ENCODE peak calls at places on chromosomes 3 and 15, in seven cellular contexts. One of them, this sample, is unnamed.

GRCh38 chr3:48428863-48429415 is 947 bp downstream of the PLXNB1 start:
- DNase-seq in upper lobe of right lung: peak
- DNase-seq in kidney: peak
- DNase-seq in naive thymus-derived CD4-positive, alpha-beta T cell: no peak
- DNase-seq in HCT116: no peak
- DNase-seq in CD4-positive, CD25-positive, alpha-beta regulatory T cell: no peak
- DNase-seq in IMR-90: peak
- DNase-seq in this sample: peak

GRCh38 chr3:45110185-45110833 is 35.9 kb downstream of the CDCP1 start:
- DNase-seq in upper lobe of right lung: no peak
- DNase-seq in kidney: no peak
- DNase-seq in naive thymus-derived CD4-positive, alpha-beta T cell: peak
- DNase-seq in HCT116: no peak
- DNase-seq in CD4-positive, CD25-positive, alpha-beta regulatory T cell: peak
- DNase-seq in IMR-90: no peak
- DNase-seq in this sample: no peak

GRCh38 chr15:100124936-100125626 is 216.7 kb downstream of the ADAMTS17 start:
- DNase-seq in upper lobe of right lung: peak
- DNase-seq in kidney: no peak
- DNase-seq in naive thymus-derived CD4-positive, alpha-beta T cell: no peak
- DNase-seq in HCT116: no peak
- DNase-seq in CD4-positive, CD25-positive, alpha-beta regulatory T cell: no peak
- DNase-seq in IMR-90: no peak
- DNase-seq in this sample: no peak

GRCh38 chr3:134007819-134008218 is 21.9 kb downstream of the SLCO2A1 start:
- DNase-seq in upper lobe of right lung: no peak
- DNase-seq in kidney: no peak
- DNase-seq in naive thymus-derived CD4-positive, alpha-beta T cell: no peak
- DNase-seq in HCT116: no peak
- DNase-seq in CD4-positive, CD25-positive, alpha-beta regulatory T cell: no peak
- DNase-seq in IMR-90: no peak
- DNase-seq in this sample: no peak

GRCh38 chr15:65792130-65792987 is at the start of gene DENND4A:
- DNase-seq in upper lobe of right lung: peak
- DNase-seq in kidney: peak
- DNase-seq in naive thymus-derived CD4-positive, alpha-beta T cell: peak
- DNase-seq in HCT116: peak
- DNase-seq in CD4-positive, CD25-positive, alpha-beta regulatory T cell: peak
- DNase-seq in IMR-90: peak
- DNase-seq in this sample: peak

GRCh38 chr3:15812183-15812582 is 14.4 kb upstream of the ANKRD28 start:
- DNase-seq in upper lobe of right lung: no peak
- DNase-seq in kidney: no peak
- DNase-seq in naive thymus-derived CD4-positive, alpha-beta T cell: peak
- DNase-seq in HCT116: no peak
- DNase-seq in CD4-positive, CD25-positive, alpha-beta regulatory T cell: peak
- DNase-seq in IMR-90: peak
- DNase-seq in this sample: no peak

GRCh38 chr3:28745436-28745835 is 396.8 kb upstream of the AZI2 start:
- DNase-seq in upper lobe of right lung: no peak
- DNase-seq in kidney: no peak
- DNase-seq in naive thymus-derived CD4-positive, alpha-beta T cell: no peak
- DNase-seq in HCT116: no peak
- DNase-seq in CD4-positive, CD25-positive, alpha-beta regulatory T cell: no peak
- DNase-seq in IMR-90: no peak
- DNase-seq in this sample: no peak

GRCh38 chr15:60964527-60964926 is 264.6 kb downstream of the RORA start:
- DNase-seq in upper lobe of right lung: no peak
- DNase-seq in kidney: no peak
- DNase-seq in naive thymus-derived CD4-positive, alpha-beta T cell: no peak
- DNase-seq in HCT116: no peak
- DNase-seq in CD4-positive, CD25-positive, alpha-beta regulatory T cell: no peak
- DNase-seq in IMR-90: no peak
- DNase-seq in this sample: no peak

GRCh38 chr3:112778298-112779008 is 68.2 kb downstream of the CD200R1L start:
- DNase-seq in upper lobe of right lung: no peak
- DNase-seq in kidney: no peak
- DNase-seq in naive thymus-derived CD4-positive, alpha-beta T cell: no peak
- DNase-seq in HCT116: no peak
- DNase-seq in CD4-positive, CD25-positive, alpha-beta regulatory T cell: no peak
- DNase-seq in IMR-90: peak
- DNase-seq in this sample: peak

GRCh38 chr3:114745322-114746240 is 401.5 kb downstream of the ZBTB20 start:
- DNase-seq in upper lobe of right lung: no peak
- DNase-seq in kidney: no peak
- DNase-seq in naive thymus-derived CD4-positive, alpha-beta T cell: no peak
- DNase-seq in HCT116: peak
- DNase-seq in CD4-positive, CD25-positive, alpha-beta regulatory T cell: no peak
- DNase-seq in IMR-90: peak
- DNase-seq in this sample: peak
- H3K4me3 ChIP-seq in upper lobe of right lung: no peak
- H3K4me3 ChIP-seq in kidney: peak
- H3K4me3 ChIP-seq in naive thymus-derived CD4-positive, alpha-beta T cell: no peak
- H3K4me3 ChIP-seq in HCT116: peak
- H3K4me3 ChIP-seq in CD4-positive, CD25-positive, alpha-beta regulatory T cell: no peak
- H3K4me3 ChIP-seq in IMR-90: no peak
- H3K4me3 ChIP-seq in this sample: no peak

GRCh38 chr3:16837602-16838001 is 47.2 kb upstream of the PLCL2 start:
- DNase-seq in upper lobe of right lung: no peak
- DNase-seq in kidney: no peak
- DNase-seq in naive thymus-derived CD4-positive, alpha-beta T cell: no peak
- DNase-seq in HCT116: no peak
- DNase-seq in CD4-positive, CD25-positive, alpha-beta regulatory T cell: no peak
- DNase-seq in IMR-90: no peak
- DNase-seq in this sample: no peak
- H3K27ac ChIP-seq in upper lobe of right lung: no peak
- H3K27ac ChIP-seq in kidney: no peak
- H3K27ac ChIP-seq in naive thymus-derived CD4-positive, alpha-beta T cell: no peak
- H3K27ac ChIP-seq in HCT116: no peak
- H3K27ac ChIP-seq in CD4-positive, CD25-positive, alpha-beta regulatory T cell: no peak
- H3K27ac ChIP-seq in IMR-90: no peak
- H3K27ac ChIP-seq in this sample: peak

GRCh38 chr3:194395767-194396527 is 3.1 kb downstream of the GP5 start:
- DNase-seq in upper lobe of right lung: peak
- DNase-seq in kidney: no peak
- DNase-seq in naive thymus-derived CD4-positive, alpha-beta T cell: peak
- DNase-seq in HCT116: no peak
- DNase-seq in CD4-positive, CD25-positive, alpha-beta regulatory T cell: peak
- DNase-seq in IMR-90: peak
- DNase-seq in this sample: peak
- H3K4me3 ChIP-seq in upper lobe of right lung: peak
- H3K4me3 ChIP-seq in kidney: peak
- H3K4me3 ChIP-seq in naive thymus-derived CD4-positive, alpha-beta T cell: peak
- H3K4me3 ChIP-seq in HCT116: no peak
- H3K4me3 ChIP-seq in CD4-positive, CD25-positive, alpha-beta regulatory T cell: no peak
- H3K4me3 ChIP-seq in IMR-90: no peak
- H3K4me3 ChIP-seq in this sample: no peak

GRCh38 chr3:61996351-61996750 is 377.0 kb downstream of the FEZF2 start:
- DNase-seq in upper lobe of right lung: no peak
- DNase-seq in kidney: no peak
- DNase-seq in naive thymus-derived CD4-positive, alpha-beta T cell: no peak
- DNase-seq in HCT116: no peak
- DNase-seq in CD4-positive, CD25-positive, alpha-beta regulatory T cell: no peak
- DNase-seq in IMR-90: no peak
- DNase-seq in this sample: no peak
- H3K27ac ChIP-seq in upper lobe of right lung: no peak
- H3K27ac ChIP-seq in kidney: no peak
- H3K27ac ChIP-seq in naive thymus-derived CD4-positive, alpha-beta T cell: no peak
- H3K27ac ChIP-seq in HCT116: no peak
- H3K27ac ChIP-seq in CD4-positive, CD25-positive, alpha-beta regulatory T cell: no peak
- H3K27ac ChIP-seq in IMR-90: no peak
- H3K27ac ChIP-seq in this sample: peak

GRCh38 chr3:58323795-58324674 is 8.7 kb upstream of the PXK start:
- DNase-seq in upper lobe of right lung: no peak
- DNase-seq in kidney: no peak
- DNase-seq in naive thymus-derived CD4-positive, alpha-beta T cell: no peak
- DNase-seq in HCT116: no peak
- DNase-seq in CD4-positive, CD25-positive, alpha-beta regulatory T cell: peak
- DNase-seq in IMR-90: peak
- DNase-seq in this sample: no peak

GRCh38 chr3:58322793-58323192 is 9.9 kb upstream of the PXK start:
- DNase-seq in upper lobe of right lung: no peak
- DNase-seq in kidney: no peak
- DNase-seq in naive thymus-derived CD4-positive, alpha-beta T cell: no peak
- DNase-seq in HCT116: no peak
- DNase-seq in CD4-positive, CD25-positive, alpha-beta regulatory T cell: no peak
- DNase-seq in IMR-90: no peak
- DNase-seq in this sample: no peak

GRCh38 chr3:58325525-58325992 is 7.1 kb upstream of the PXK start:
- DNase-seq in upper lobe of right lung: no peak
- DNase-seq in kidney: no peak
- DNase-seq in naive thymus-derived CD4-positive, alpha-beta T cell: no peak
- DNase-seq in HCT116: no peak
- DNase-seq in CD4-positive, CD25-positive, alpha-beta regulatory T cell: no peak
- DNase-seq in IMR-90: peak
- DNase-seq in this sample: peak

GRCh38 chr3:58324675-58325390 is 7.9 kb upstream of the PXK start:
- DNase-seq in upper lobe of right lung: no peak
- DNase-seq in kidney: no peak
- DNase-seq in naive thymus-derived CD4-positive, alpha-beta T cell: no peak
- DNase-seq in HCT116: no peak
- DNase-seq in CD4-positive, CD25-positive, alpha-beta regulatory T cell: no peak
- DNase-seq in IMR-90: no peak
- DNase-seq in this sample: no peak

GRCh38 chr3:58321791-58322190 is 10.9 kb upstream of the PXK start:
- DNase-seq in upper lobe of right lung: no peak
- DNase-seq in kidney: no peak
- DNase-seq in naive thymus-derived CD4-positive, alpha-beta T cell: no peak
- DNase-seq in HCT116: no peak
- DNase-seq in CD4-positive, CD25-positive, alpha-beta regulatory T cell: no peak
- DNase-seq in IMR-90: no peak
- DNase-seq in this sample: no peak
- H3K4me3 ChIP-seq in upper lobe of right lung: no peak
- H3K4me3 ChIP-seq in kidney: no peak
- H3K4me3 ChIP-seq in naive thymus-derived CD4-positive, alpha-beta T cell: no peak
- H3K4me3 ChIP-seq in HCT116: no peak
- H3K4me3 ChIP-seq in CD4-positive, CD25-positive, alpha-beta regulatory T cell: no peak
- H3K4me3 ChIP-seq in IMR-90: no peak
- H3K4me3 ChIP-seq in this sample: no peak

This sample was measured in cardiac muscle cell.